ENCODE peak calls at places on chromosomes 7 and 10, in six cellular contexts. One of them, this sample, is unnamed. For H3K4me1, the result is how much of the 10 kb centered on the place peaks cover.

GRCh38 chr7:1985071-1985470 is 247.7 kb downstream of the MAD1L1 start:
- DNase-seq in spleen: peak
- DNase-seq in fibroblast of lung: no peak
- DNase-seq in PC-3: no peak
- DNase-seq in neural progenitor cell: no peak
- DNase-seq in left ventricle myocardium inferior: no peak
- DNase-seq in this sample: peak

GRCh38 chr10:97816609-97817008 is 33.0 kb upstream of the GOLGA7B start:
- DNase-seq in spleen: no peak
- DNase-seq in fibroblast of lung: no peak
- DNase-seq in PC-3: no peak
- DNase-seq in neural progenitor cell: no peak
- DNase-seq in left ventricle myocardium inferior: no peak
- DNase-seq in this sample: no peak

GRCh38 chr10:122327237-122328206 is 47.0 kb upstream of the PLEKHA1 start:
- DNase-seq in spleen: no peak
- DNase-seq in fibroblast of lung: no peak
- DNase-seq in PC-3: no peak
- DNase-seq in neural progenitor cell: no peak
- DNase-seq in left ventricle myocardium inferior: no peak
- DNase-seq in this sample: no peak

GRCh38 chr7:155643804-155644177 is 670 bp upstream of the RBM33 start:
- DNase-seq in spleen: peak
- DNase-seq in fibroblast of lung: no peak
- DNase-seq in PC-3: no peak
- DNase-seq in neural progenitor cell: no peak
- DNase-seq in left ventricle myocardium inferior: no peak
- DNase-seq in this sample: peak

GRCh38 chr7:122006687-122007086 is 133.7 kb downstream of the PTPRZ1 start:
- DNase-seq in spleen: no peak
- DNase-seq in fibroblast of lung: no peak
- DNase-seq in PC-3: peak
- DNase-seq in neural progenitor cell: peak
- DNase-seq in left ventricle myocardium inferior: no peak
- DNase-seq in this sample: no peak

GRCh38 chr10:106978746-106979145 is 185.8 kb downstream of the SORCS1 start:
- DNase-seq in spleen: no peak
- DNase-seq in fibroblast of lung: no peak
- DNase-seq in PC-3: peak
- DNase-seq in neural progenitor cell: no peak
- DNase-seq in left ventricle myocardium inferior: no peak
- DNase-seq in this sample: no peak

GRCh38 chr10:74047871-74048270 is 50.0 kb downstream of the VCL start:
- DNase-seq in spleen: no peak
- DNase-seq in fibroblast of lung: peak
- DNase-seq in PC-3: peak
- DNase-seq in neural progenitor cell: no peak
- DNase-seq in left ventricle myocardium inferior: no peak
- DNase-seq in this sample: no peak

GRCh38 chr7:140541513-140542192 is 62.3 kb upstream of the MKRN1 start:
- DNase-seq in spleen: peak
- DNase-seq in fibroblast of lung: peak
- DNase-seq in PC-3: peak
- DNase-seq in neural progenitor cell: peak
- DNase-seq in left ventricle myocardium inferior: peak
- DNase-seq in this sample: no peak

GRCh38 chr7:73308074-73308664 is 457 bp downstream of the NSUN5 start:
- DNase-seq in spleen: no peak
- DNase-seq in fibroblast of lung: no peak
- DNase-seq in PC-3: peak
- DNase-seq in neural progenitor cell: peak
- DNase-seq in left ventricle myocardium inferior: no peak
- DNase-seq in this sample: no peak

GRCh38 chr10:1538121-1538520 is 199.2 kb downstream of the ADARB2 start:
- DNase-seq in spleen: peak
- DNase-seq in fibroblast of lung: no peak
- DNase-seq in PC-3: no peak
- DNase-seq in neural progenitor cell: no peak
- DNase-seq in left ventricle myocardium inferior: no peak
- DNase-seq in this sample: peak

GRCh38 chr10:58488921-58489320 is 23.8 kb upstream of the BICC1 start:
- DNase-seq in spleen: no peak
- DNase-seq in fibroblast of lung: peak
- DNase-seq in PC-3: peak
- DNase-seq in neural progenitor cell: no peak
- DNase-seq in left ventricle myocardium inferior: no peak
- DNase-seq in this sample: no peak

GRCh38 chr10:71486465-71487114 is 89.9 kb downstream of the CDH23 start:
- DNase-seq in spleen: peak
- DNase-seq in fibroblast of lung: peak
- DNase-seq in PC-3: peak
- DNase-seq in neural progenitor cell: peak
- DNase-seq in left ventricle myocardium inferior: peak
- DNase-seq in this sample: no peak

GRCh38 chr10:119489572-119490326 is 52.8 kb downstream of the RGS10 start:
- DNase-seq in spleen: peak
- DNase-seq in fibroblast of lung: peak
- DNase-seq in PC-3: peak
- DNase-seq in neural progenitor cell: peak
- DNase-seq in left ventricle myocardium inferior: peak
- DNase-seq in this sample: peak

GRCh38 chr7:132161231-132161915 is 414.9 kb downstream of the PLXNA4 start:
- DNase-seq in spleen: no peak
- DNase-seq in fibroblast of lung: no peak
- DNase-seq in PC-3: no peak
- DNase-seq in neural progenitor cell: no peak
- DNase-seq in left ventricle myocardium inferior: peak
- DNase-seq in this sample: peak

GRCh38 chr10:22491931-22492615 is 146.8 kb downstream of the SPAG6 start:
- DNase-seq in spleen: no peak
- DNase-seq in fibroblast of lung: no peak
- DNase-seq in PC-3: no peak
- DNase-seq in neural progenitor cell: no peak
- DNase-seq in left ventricle myocardium inferior: no peak
- DNase-seq in this sample: no peak

DNA sequence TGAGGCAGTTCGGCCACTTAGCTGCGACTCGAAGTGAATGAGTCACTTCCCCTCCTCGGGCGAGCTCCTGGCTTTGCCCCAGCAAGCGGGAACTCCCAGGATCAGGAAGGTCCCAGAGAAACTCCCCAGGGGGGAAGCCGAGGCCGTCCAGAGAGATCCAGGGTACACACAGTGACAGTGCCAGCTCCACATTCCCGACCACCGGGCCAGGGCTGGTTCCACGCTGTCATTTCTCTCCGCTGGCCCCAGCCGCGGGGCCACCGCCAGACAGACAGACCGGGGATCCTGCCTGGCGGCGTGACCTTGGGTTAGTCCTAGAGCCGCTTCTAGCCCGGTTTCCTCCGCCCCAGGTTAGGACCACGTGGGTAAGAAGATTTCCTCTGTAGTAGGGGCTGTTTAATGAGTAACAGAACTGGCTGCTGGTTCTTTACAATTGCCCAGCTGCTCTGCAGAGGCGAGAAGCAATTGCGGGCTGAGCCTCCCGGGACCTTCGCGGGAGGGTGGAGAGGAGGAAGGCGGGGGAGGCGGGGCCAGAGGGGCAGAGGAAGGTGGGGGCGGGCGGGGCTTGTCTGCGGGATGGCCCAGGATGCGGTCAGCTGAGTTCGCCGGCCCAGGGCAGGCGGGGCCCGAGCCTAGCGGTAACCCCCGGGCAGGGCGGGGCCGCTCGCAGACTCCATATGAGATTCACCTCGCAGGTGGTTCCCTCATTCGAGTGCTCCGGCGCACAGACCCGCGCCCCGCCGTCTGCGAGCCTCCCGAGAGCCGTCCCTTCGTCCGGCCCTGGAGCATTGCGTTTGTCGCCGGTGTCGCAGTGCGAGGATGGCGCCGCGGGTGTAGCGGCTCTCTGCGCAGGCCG is at the start of gene UPP1:
- DNase-seq in spleen: peak
- DNase-seq in fibroblast of lung: peak
- DNase-seq in PC-3: peak
- DNase-seq in neural progenitor cell: peak
- DNase-seq in left ventricle myocardium inferior: peak
- DNase-seq in this sample: peak
- H3K4me1 ChIP-seq in spleen: under half
- H3K4me1 ChIP-seq in fibroblast of lung: under half
- H3K4me1 ChIP-seq in PC-3: half or more
- H3K4me1 ChIP-seq in neural progenitor cell: under half
- H3K4me1 ChIP-seq in left ventricle myocardium inferior: half or more
- H3K4me1 ChIP-seq in this sample: under half

GRCh38 chr7:148147438-148147837 is 443.1 kb upstream of the C7orf33 start:
- DNase-seq in spleen: no peak
- DNase-seq in fibroblast of lung: no peak
- DNase-seq in PC-3: no peak
- DNase-seq in neural progenitor cell: no peak
- DNase-seq in left ventricle myocardium inferior: no peak
- DNase-seq in this sample: no peak

GRCh38 chr7:148153611-148154010 is 437.0 kb upstream of the C7orf33 start:
- DNase-seq in spleen: peak
- DNase-seq in fibroblast of lung: no peak
- DNase-seq in PC-3: no peak
- DNase-seq in neural progenitor cell: no peak
- DNase-seq in left ventricle myocardium inferior: peak
- DNase-seq in this sample: no peak

GRCh38 chr7:148148456-148148855 is 442.1 kb upstream of the C7orf33 start:
- DNase-seq in spleen: no peak
- DNase-seq in fibroblast of lung: no peak
- DNase-seq in PC-3: no peak
- DNase-seq in neural progenitor cell: no peak
- DNase-seq in left ventricle myocardium inferior: no peak
- DNase-seq in this sample: no peak

GRCh38 chr7:148151778-148152177 is 438.8 kb upstream of the C7orf33 start:
- DNase-seq in spleen: no peak
- DNase-seq in fibroblast of lung: no peak
- DNase-seq in PC-3: peak
- DNase-seq in neural progenitor cell: no peak
- DNase-seq in left ventricle myocardium inferior: no peak
- DNase-seq in this sample: no peak

DNA sequence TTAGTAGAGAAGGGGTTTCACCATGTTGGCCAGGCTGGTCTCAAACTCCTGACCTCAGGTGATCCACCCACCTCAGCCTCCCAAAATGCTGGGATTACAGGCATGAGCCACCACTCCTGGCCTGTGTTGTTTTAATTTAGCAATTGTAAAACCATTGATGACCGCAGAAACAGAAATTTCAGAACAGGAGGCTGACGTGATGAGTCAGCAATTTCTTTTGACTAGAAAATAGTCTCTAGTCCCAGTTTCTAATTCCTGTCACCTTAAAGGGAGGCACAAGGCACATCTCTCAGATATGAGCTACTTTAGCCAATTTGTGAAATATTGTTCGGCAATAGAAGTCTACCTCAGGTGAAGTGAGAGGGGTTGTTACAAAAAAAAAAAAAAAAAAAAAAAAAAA is 440.8 kb upstream of the C7orf33 start:
- DNase-seq in spleen: no peak
- DNase-seq in fibroblast of lung: no peak
- DNase-seq in PC-3: no peak
- DNase-seq in neural progenitor cell: no peak
- DNase-seq in left ventricle myocardium inferior: no peak
- DNase-seq in this sample: no peak
- H3K27ac ChIP-seq in spleen: no peak
- H3K27ac ChIP-seq in fibroblast of lung: no peak
- H3K27ac ChIP-seq in PC-3: no peak
- H3K27ac ChIP-seq in neural progenitor cell: no peak
- H3K27ac ChIP-seq in left ventricle myocardium inferior: no peak
- H3K27ac ChIP-seq in this sample: no peak

GRCh38 chr10:34723746-34724145 is 91.3 kb downstream of the PARD3 start:
- DNase-seq in spleen: no peak
- DNase-seq in fibroblast of lung: peak
- DNase-seq in PC-3: peak
- DNase-seq in neural progenitor cell: peak
- DNase-seq in left ventricle myocardium inferior: no peak
- DNase-seq in this sample: no peak
- H3K4me3 ChIP-seq in spleen: no peak
- H3K4me3 ChIP-seq in fibroblast of lung: no peak
- H3K4me3 ChIP-seq in PC-3: peak
- H3K4me3 ChIP-seq in neural progenitor cell: no peak
- H3K4me3 ChIP-seq in left ventricle myocardium inferior: peak
- H3K4me3 ChIP-seq in this sample: no peak

GRCh38 chr10:33115720-33116119 is 157.7 kb upstream of the ITGB1 start:
- DNase-seq in spleen: no peak
- DNase-seq in fibroblast of lung: no peak
- DNase-seq in PC-3: peak
- DNase-seq in neural progenitor cell: no peak
- DNase-seq in left ventricle myocardium inferior: no peak
- DNase-seq in this sample: no peak
- H3K4me1 ChIP-seq in spleen: under half
- H3K4me1 ChIP-seq in fibroblast of lung: under half
- H3K4me1 ChIP-seq in PC-3: under half
- H3K4me1 ChIP-seq in neural progenitor cell: under half
- H3K4me1 ChIP-seq in left ventricle myocardium inferior: under half
- H3K4me1 ChIP-seq in this sample: under half

DNA sequence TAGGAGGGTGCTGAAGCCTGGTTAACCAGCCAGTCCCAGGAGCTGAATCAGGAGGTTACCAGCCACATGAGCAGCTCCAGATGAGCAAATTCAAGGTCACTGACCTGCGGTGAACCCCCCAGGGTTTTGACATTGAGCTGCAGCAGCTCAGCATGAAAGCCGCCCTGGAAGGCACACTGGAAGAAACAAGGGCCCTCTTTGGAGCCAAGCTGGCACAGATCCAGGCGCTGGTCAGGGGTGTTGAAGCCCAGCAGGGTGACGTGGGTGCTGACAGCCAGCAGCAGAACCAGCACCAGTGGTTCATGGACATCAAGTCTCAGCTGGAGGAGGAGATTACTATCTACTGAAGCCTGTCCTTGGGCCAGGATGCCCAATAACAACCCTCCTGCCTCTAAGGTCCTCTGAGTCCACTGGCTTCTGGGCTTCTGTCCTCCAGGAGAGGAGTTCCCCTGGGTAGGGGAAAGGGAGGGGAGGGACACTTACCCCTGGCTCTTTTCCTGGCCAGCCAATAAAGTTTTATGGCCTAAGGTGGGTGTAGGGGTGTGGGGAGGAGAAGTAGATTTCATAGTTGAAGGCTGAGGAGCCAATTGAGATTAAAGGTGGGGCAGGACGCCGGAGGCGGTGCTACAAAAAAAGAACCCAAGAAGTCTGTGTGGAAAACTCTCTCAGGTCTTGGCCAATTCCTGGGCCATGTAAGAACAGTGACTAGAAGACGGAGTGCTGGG is 29.4 kb upstream of the ATOH7 start:
- DNase-seq in spleen: no peak
- DNase-seq in fibroblast of lung: no peak
- DNase-seq in PC-3: no peak
- DNase-seq in neural progenitor cell: no peak
- DNase-seq in left ventricle myocardium inferior: peak
- DNase-seq in this sample: no peak
- H3K27ac ChIP-seq in spleen: no peak
- H3K27ac ChIP-seq in fibroblast of lung: no peak
- H3K27ac ChIP-seq in PC-3: no peak
- H3K27ac ChIP-seq in neural progenitor cell: no peak
- H3K27ac ChIP-seq in left ventricle myocardium inferior: peak
- H3K27ac ChIP-seq in this sample: no peak

GRCh38 chr7:69723663-69724062 is 125.4 kb downstream of the AUTS2 start:
- DNase-seq in spleen: no peak
- DNase-seq in fibroblast of lung: no peak
- DNase-seq in PC-3: no peak
- DNase-seq in neural progenitor cell: no peak
- DNase-seq in left ventricle myocardium inferior: no peak
- DNase-seq in this sample: no peak
- H3K4me3 ChIP-seq in spleen: no peak
- H3K4me3 ChIP-seq in fibroblast of lung: no peak
- H3K4me3 ChIP-seq in PC-3: no peak
- H3K4me3 ChIP-seq in neural progenitor cell: no peak
- H3K4me3 ChIP-seq in left ventricle myocardium inferior: no peak
- H3K4me3 ChIP-seq in this sample: no peak

This sample was measured in aorta.